ENCODE peak calls at places on chromosome 13, in seven cellular contexts. A, T, H, Q, W, M and S are unnamed samples.

GRCh38 chr13:71515639-71516038 is 351.4 kb downstream of the DACH1 start:
- DNase-seq in T (no peak), A (no peak), W (peak), H (no peak), M (no peak), Q (no peak), S (no peak)

GRCh38 chr13:30607908-30608307 is 9.8 kb upstream of the USPL1 start:
- DNase-seq in T (peak), Q (no peak), M (no peak), H (no peak), A (no peak), W (no peak), S (no peak)

GRCh38 chr13:105519766-105520165 is 1015.7 kb downstream of the EFNB2 start:
- DNase-seq in T (no peak), M (no peak), A (no peak), H (no peak), W (no peak), Q (no peak), S (no peak)

GRCh38 chr13:40993119-40993518 is 26.0 kb downstream of the ELF1 start:
- DNase-seq in H (no peak), W (no peak), T (no peak), A (no peak), M (no peak), Q (no peak), S (no peak)

GRCh38 chr13:27005556-27005955 is 166.1 kb downstream of the USP12 start:
- DNase-seq in T (no peak), W (no peak), H (no peak), A (no peak), M (no peak), Q (no peak), S (no peak)

GRCh38 chr13:76980075-76980718 is 11.7 kb upstream of the CLN5 start:
- DNase-seq in T (peak), A (peak), Q (peak), M (peak), W (peak), H (peak), S (peak)

GRCh38 chr13:22931576-22931975 is 249.2 kb upstream of the SGCG start:
- DNase-seq in Q (no peak), H (no peak), M (no peak), T (no peak), A (no peak), W (no peak), S (no peak)

GRCh38 chr13:30022796-30023195 is 172.4 kb upstream of the UBL3 start:
- DNase-seq in A (no peak), W (no peak), M (no peak), H (no peak), Q (no peak), T (no peak), S (no peak)

GRCh38 chr13:49776871-49777270 is 15.6 kb downstream of the KPNA3 start:
- DNase-seq in A (no peak), T (no peak), H (no peak), M (no peak), Q (no peak), W (no peak), S (no peak)

GRCh38 chr13:90222758-90223157 is 1124.7 kb upstream of the MIR17HG start:
- DNase-seq in T (no peak), W (no peak), H (no peak), M (no peak), A (no peak), Q (no peak), S (no peak)

GRCh38 chr13:95800455-95800854 is 123.5 kb downstream of the DNAJC3 start:
- DNase-seq in A (no peak), H (no peak), T (no peak), M (no peak), W (no peak), Q (no peak), S (no peak)

GRCh38 chr13:68588623-68589022 is 1358.5 kb upstream of the PCDH9 start:
- DNase-seq in W (no peak), A (peak), T (peak), H (no peak), M (no peak), Q (no peak), S (no peak)

GRCh38 chr13:112959206-112959605 is 9.8 kb upstream of the MCF2L start:
- DNase-seq in Q (peak), M (peak), H (peak), A (no peak), T (no peak), W (no peak), S (no peak)

GRCh38 chr13:35733832-35734231 is 257.3 kb upstream of the MAB21L1 start:
- DNase-seq in A (no peak), W (no peak), T (no peak), M (no peak), Q (no peak), H (no peak), S (no peak)

GRCh38 chr13:99119686-99120085 is 81.0 kb upstream of the UBAC2 start:
- DNase-seq in M (no peak), W (no peak), T (no peak), A (no peak), Q (no peak), H (no peak), S (no peak)

GRCh38 chr13:97855570-97855970 is 97.9 kb upstream of the IPO5 start:
- DNase-seq in W (peak), H (no peak), Q (peak), T (no peak), M (no peak), A (peak), S (peak)

GRCh38 chr13:27583645-27584044 is 36.7 kb downstream of the LNX2 start:
- DNase-seq in M (no peak), A (no peak), T (no peak), W (no peak), H (no peak), Q (no peak), S (no peak)

GRCh38 chr13:68987585-68987984 is 1120.0 kb upstream of the ATXN8OS start:
- DNase-seq in H (no peak), A (no peak), Q (no peak), T (no peak), W (no peak), M (no peak), S (no peak)

GRCh38 chr13:94656766-94657165 is 55.1 kb downstream of the GPR180 start:
- DNase-seq in Q (no peak), H (no peak), A (peak), T (no peak), M (no peak), W (peak), S (peak)

GRCh38 chr13:43303040-43303729 is 279.8 kb downstream of the DNAJC15 start:
- DNase-seq in W (peak), A (no peak), M (peak), H (peak), T (no peak), Q (peak), S (no peak)

GRCh38 chr13:113209880-113210421 is 538 bp downstream of the CUL4A start:
- DNase-seq in W (peak), M (peak), H (peak), Q (peak), T (peak), A (peak), S (peak)

GRCh38 chr13:112722433-112723250 is 32.8 kb downstream of the ATP11A start:
- DNase-seq in T (no peak), A (peak), H (peak), W (peak), M (peak), Q (peak), S (peak)

GRCh38 chr13:19967619-19968018 is 9.1 kb downstream of the ZMYM2 start:
- DNase-seq in W (peak), T (no peak), Q (no peak), A (no peak), M (no peak), H (no peak), S (no peak)

GRCh38 chr13:31765441-31765840 is 26.1 kb downstream of the RXFP2 start:
- DNase-seq in M (no peak), W (no peak), H (no peak), A (no peak), T (no peak), Q (no peak), S (no peak)

GRCh38 chr13:91357613-91358383 is 10.3 kb downstream of the MIR17HG start:
- DNase-seq in T (no peak), W (no peak), H (no peak), M (no peak), A (peak), Q (no peak), S (no peak)

GRCh38 chr13:99822820-99823219 is 148.7 kb downstream of the ZIC5 start:
- DNase-seq in T (no peak), A (no peak), W (no peak), M (no peak), Q (no peak), H (no peak), S (no peak)

GRCh38 chr13:27201661-27202060 is 30.1 kb upstream of the USP12 start:
- DNase-seq in W (no peak), M (no peak), T (no peak), A (no peak), H (no peak), Q (no peak), S (no peak)

GRCh38 chr13:75145926-75146325 is 336.0 kb downstream of the TBC1D4 start:
- DNase-seq in H (no peak), A (no peak), M (no peak), T (no peak), Q (no peak), W (no peak), S (no peak)

GRCh38 chr13:109309625-109310363 is 476.6 kb downstream of the IRS2 start:
- DNase-seq in M (peak), W (no peak), A (no peak), H (no peak), Q (no peak), T (no peak), S (no peak)

GRCh38 chr13:40895715-40896184 is 106.3 kb downstream of the SLC25A15 start:
- DNase-seq in A (no peak), H (no peak), Q (no peak), W (no peak), M (no peak), T (no peak), S (no peak)

GRCh38 chr13:80473695-80474094 is 132.8 kb upstream of the SPRY2 start:
- DNase-seq in Q (no peak), M (no peak), A (no peak), H (no peak), W (no peak), T (no peak), S (no peak)

GRCh38 chr13:98780451-98780850 is 28.0 kb upstream of the SLC15A1 start:
- DNase-seq in W (no peak), T (no peak), A (no peak), H (no peak), Q (no peak), M (no peak), S (no peak)

GRCh38 chr13:35474551-35474950 is 1.9 kb downstream of the MAB21L1 start:
- DNase-seq in A (no peak), T (no peak), Q (no peak), W (no peak), M (no peak), H (no peak), S (no peak)

GRCh38 chr13:70370924-70371323 is 262.7 kb upstream of the KLHL1 start:
- DNase-seq in M (no peak), W (no peak), Q (no peak), H (no peak), A (no peak), T (no peak), S (no peak)

DNA sequence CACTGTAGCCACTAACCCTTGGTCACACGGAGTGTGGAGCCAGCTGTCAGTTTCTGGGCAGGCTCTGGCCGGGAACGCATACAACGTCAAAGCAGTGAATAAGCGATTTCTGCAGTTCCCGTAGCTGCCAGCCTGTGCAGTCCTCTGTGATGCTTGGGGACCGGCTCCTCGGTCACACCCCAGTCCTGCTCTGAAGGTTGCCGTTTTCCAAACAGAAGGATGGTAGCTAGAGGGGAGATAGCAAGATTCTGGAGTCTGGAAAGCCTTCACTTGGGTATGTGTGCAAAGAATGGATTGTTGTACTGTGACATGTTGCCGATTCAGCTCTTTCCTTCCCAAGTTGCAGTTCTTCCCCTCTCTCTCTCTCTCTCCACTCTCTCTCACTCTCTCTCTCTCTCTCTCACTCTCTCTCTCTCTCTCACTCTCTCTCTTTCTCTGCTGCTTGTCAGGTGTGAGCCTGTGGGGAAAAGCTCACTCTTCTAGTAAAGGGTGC is 38.7 kb upstream of the C1QTNF9 start:
- DNase-seq in M (peak), W (peak), A (no peak), H (peak), Q (peak), T (peak), S (peak)
- TF ChIP-seq POLR2A in M (peak), W (peak), A (no peak), H (peak), Q (peak), T (no peak), S (no peak)

GRCh38 chr13:60396008-60396782 is 825 bp upstream of the TDRD3 start:
- DNase-seq in W (peak), H (peak), Q (peak), A (peak), T (peak), M (peak), S (peak)
- TF ChIP-seq POLR2A in W (peak), H (peak), Q (peak), A (peak), T (peak), M (peak), S (peak)

GRCh38 chr13:45119469-45119989 is 781 bp upstream of the GTF2F2 start:
- DNase-seq in T (peak), A (peak), H (peak), W (peak), Q (peak), M (no peak), S (peak)

GRCh38 chr13:45120967-45121366 is 657 bp downstream of the GTF2F2 start:
- DNase-seq in M (no peak), W (peak), H (no peak), Q (peak), T (no peak), A (no peak), S (no peak)

GRCh38 chr13:45122941-45123340 is 2.6 kb downstream of the GTF2F2 start:
- DNase-seq in Q (no peak), M (no peak), A (peak), T (no peak), H (no peak), W (peak), S (no peak)

GRCh38 chr13:45121421-45121820 is 1.1 kb downstream of the GTF2F2 start:
- DNase-seq in H (no peak), A (peak), Q (no peak), W (peak), M (no peak), T (no peak), S (no peak)

DNA sequence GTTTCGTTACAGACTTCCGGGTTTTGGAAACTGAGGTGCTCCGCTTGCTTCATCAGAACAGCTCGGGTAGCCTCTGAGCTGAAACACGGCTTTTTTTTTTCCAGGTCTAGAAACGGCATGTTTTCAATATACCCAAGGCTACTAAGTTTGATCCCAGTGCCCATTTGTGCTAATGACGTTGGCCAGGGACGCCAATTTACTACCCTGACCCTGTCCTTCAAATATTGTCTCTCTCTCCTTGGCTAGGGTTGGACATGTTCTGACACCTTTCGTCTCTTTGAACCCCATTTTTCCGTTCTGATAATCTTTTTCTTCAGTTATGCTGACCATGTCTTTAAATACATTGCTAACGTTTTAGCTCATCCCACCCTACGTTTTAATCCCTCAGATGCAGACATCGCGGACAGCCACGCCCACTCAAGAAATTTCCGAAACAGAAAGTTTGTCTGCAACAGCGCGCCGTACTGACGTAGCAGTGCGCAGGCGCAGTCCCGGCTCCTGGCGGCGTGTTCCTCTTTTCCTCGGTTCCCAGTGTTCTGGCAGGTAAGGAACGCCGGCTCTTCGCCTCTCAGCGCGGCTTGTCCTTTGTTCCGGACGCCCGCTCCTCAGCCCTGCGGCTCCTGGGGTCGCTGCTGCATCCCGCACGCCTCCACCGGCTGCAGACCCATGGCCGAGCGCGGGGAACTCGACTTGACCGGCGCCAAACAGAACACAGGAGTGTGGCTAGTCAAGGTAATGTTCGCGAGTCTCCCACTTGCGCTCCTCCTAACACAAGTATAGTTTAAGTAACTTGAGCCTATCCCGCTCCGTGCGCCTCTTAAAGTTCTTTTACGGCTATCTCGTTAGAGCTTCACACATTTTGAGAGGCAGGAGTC is at the start of gene GTF2F2:
- DNase-seq in T (peak), A (peak), Q (peak), H (peak), W (peak), M (peak), S (peak)
- TF ChIP-seq POLR2A in T (no peak), A (peak), Q (peak), H (no peak), W (peak), M (peak), S (peak)

DNA sequence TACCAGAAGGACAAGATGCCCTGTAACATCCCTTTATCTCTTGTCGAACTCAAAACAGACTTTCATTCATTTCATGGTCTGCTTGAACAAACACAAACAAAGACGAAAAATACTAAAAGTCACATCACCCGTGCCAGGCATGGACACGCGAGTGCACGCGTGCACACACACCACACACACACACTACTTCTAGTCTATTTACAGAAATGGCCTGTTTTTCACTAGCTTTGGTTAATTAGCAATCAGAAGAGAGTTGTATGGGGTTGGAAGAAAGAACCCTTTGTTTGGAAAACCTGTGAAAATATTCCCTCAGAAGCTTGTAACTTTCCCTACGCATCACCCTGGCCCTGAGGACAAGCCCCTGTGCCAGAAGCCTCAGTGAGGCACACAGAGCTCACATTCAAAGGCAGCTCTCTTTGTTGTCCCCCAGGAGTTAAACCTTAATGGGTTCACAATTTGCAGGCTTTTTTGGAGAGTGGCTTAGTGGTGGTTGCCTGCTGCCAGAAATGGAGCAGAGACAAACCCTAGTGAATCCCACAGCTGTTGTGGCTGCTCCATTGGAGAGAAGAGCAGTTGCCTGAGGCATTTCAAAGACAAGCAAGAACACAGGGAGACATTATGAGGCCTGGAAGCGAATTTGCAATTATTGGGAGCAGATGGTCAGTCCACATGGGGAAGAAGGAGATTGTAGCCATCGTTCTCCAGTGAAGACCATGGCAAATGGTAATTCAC is 55.9 kb downstream of the STARD13 start:
- DNase-seq in M (no peak), T (no peak), H (no peak), Q (no peak), A (no peak), W (no peak), S (no peak)
- TF ChIP-seq POLR2A in M (no peak), T (no peak), H (no peak), Q (no peak), A (no peak), W (no peak), S (no peak)

GRCh38 chr13:21478881-21479808 is 20.0 kb upstream of the ZDHHC20 start:
- DNase-seq in H (no peak), M (no peak), W (peak), A (peak), T (no peak), Q (peak), S (no peak)

GRCh38 chr13:21475115-21475514 is 16.0 kb upstream of the ZDHHC20 start:
- DNase-seq in T (no peak), M (no peak), W (no peak), A (no peak), H (no peak), Q (no peak), S (no peak)

GRCh38 chr13:21481359-21481758 is 22.3 kb upstream of the ZDHHC20 start:
- DNase-seq in H (no peak), T (no peak), Q (no peak), M (no peak), W (no peak), A (no peak), S (no peak)

GRCh38 chr13:21476893-21477472 is 17.9 kb upstream of the ZDHHC20 start:
- DNase-seq in M (peak), A (peak), W (peak), T (peak), Q (peak), H (peak), S (peak)
- TF ChIP-seq POLR2A in M (no peak), A (no peak), W (no peak), T (no peak), Q (no peak), H (no peak), S (no peak)

DNA sequence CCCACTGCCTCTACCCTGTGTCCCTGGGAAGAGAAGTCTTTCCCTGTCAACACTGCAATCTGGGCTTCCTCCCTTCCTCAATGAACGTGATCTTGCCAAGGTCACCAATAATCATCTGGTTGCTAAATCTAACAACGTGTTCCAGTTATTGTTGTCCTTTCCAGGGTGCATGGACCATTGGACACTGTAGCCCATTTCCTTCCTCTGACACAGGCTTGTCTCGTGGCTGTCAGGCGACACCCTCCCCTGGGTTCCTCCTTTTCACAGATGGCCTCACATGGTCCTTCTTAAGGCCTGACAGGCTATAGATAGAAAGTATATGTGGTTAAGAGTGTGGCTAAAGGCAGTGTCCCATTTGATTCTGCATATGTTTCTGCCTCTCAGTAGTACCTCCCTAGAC is 67.7 kb upstream of the STARD13 start:
- DNase-seq in Q (peak), H (no peak), A (no peak), M (peak), W (peak), T (peak), S (no peak)
- TF ChIP-seq POLR2A in Q (no peak), H (no peak), A (no peak), M (peak), W (no peak), T (no peak), S (no peak)